ENCODE peak calls at places on chromosomes 16 and 17, in eight cellular contexts. X is ELF-1; C is stimulated activated naive B cell treated with anti-CD40 and anti-IgM and Interleukin-4, amounts not matched to agents 10 μg/mL and 1 μg/mL and 100 μg/mL, for 72 hours; M is mucosa of descending colon; V is thoracic aorta; U is NCI-H1105; K is WERI-Rb-1; J is GM13977. L is an unnamed sample.

GRCh38 chr17:31216053-31216751 is 80.8 kb downstream of the OMG start:
- DNase-seq in X (no peak), C (no peak), M (no peak), V (no peak), U (peak), K (no peak), J (peak), L (no peak)

GRCh38 chr16:74169687-74170522 is 126.7 kb upstream of the PSMD7 start:
- DNase-seq in X (no peak), C (no peak), M (no peak), V (no peak), U (no peak), K (no peak), J (peak), L (no peak)

GRCh38 chr17:30520436-30520835 is 43.2 kb downstream of the GOSR1 start:
- DNase-seq in X (no peak), C (no peak), M (no peak), V (no peak), U (no peak), K (no peak), J (no peak), L (no peak)

GRCh38 chr16:84608281-84608680 is 9.6 kb downstream of the COTL1 start:
- DNase-seq in X (no peak), C (no peak), M (no peak), V (no peak), U (no peak), K (no peak), J (no peak), L (no peak)

GRCh38 chr17:37708616-37709212 is 36.1 kb downstream of the HNF1B start:
- DNase-seq in X (no peak), C (no peak), M (peak), V (no peak), U (no peak), K (no peak), J (no peak), L (no peak)

GRCh38 chr17:6523809-6524355 is 32.5 kb downstream of the PITPNM3 start:
- DNase-seq in X (no peak), C (no peak), M (no peak), V (no peak), U (no peak), K (no peak), J (no peak), L (no peak)

GRCh38 chr16:505479-506245 is 21.9 kb upstream of the CAPN15 start:
- DNase-seq in X (no peak), C (no peak), M (no peak), V (no peak), U (no peak), K (no peak), J (no peak), L (no peak)

GRCh38 chr16:85664580-85665372 is 24.0 kb downstream of the GINS2 start:
- DNase-seq in X (no peak), C (no peak), M (no peak), V (no peak), U (no peak), K (no peak), J (no peak), L (no peak)

GRCh38 chr17:19302791-19303233 is 59.7 kb downstream of the B9D1 start:
- DNase-seq in X (no peak), C (peak), M (no peak), V (no peak), U (no peak), K (no peak), J (no peak), L (no peak)

GRCh38 chr16:75579435-75579834 is 13.3 kb downstream of the GABARAPL2 start:
- DNase-seq in X (no peak), C (no peak), M (no peak), V (no peak), U (no peak), K (no peak), J (no peak), L (no peak)

GRCh38 chr17:45929344-45929743 is 35.0 kb downstream of the MAPT start:
- DNase-seq in X (no peak), C (no peak), M (no peak), V (no peak), U (no peak), K (no peak), J (no peak), L (no peak)

GRCh38 chr17:65584604-65585521 is 23.4 kb upstream of the AXIN2 start:
- DNase-seq in X (no peak), C (no peak), M (no peak), V (no peak), U (no peak), K (no peak), J (no peak), L (no peak)

GRCh38 chr17:8056232-8056975 is 17.5 kb downstream of the ALOX15B start:
- DNase-seq in X (peak), C (peak), M (no peak), V (no peak), U (no peak), K (peak), J (no peak), L (no peak)